ENCODE peak calls at places on chromosomes 2 and 18, in seven cellular contexts. Q is dorsolateral prefrontal cortex, H is SK-N-SH, V is IMR-90, I is NCI-H2081, Z is NCI-H1092 treated with DMSO at 0.1 percent for 48 hours, S is PC-3. D is an unnamed sample.
A peak's percentile ranks its signal among the peaks of the same experiment; 100 is the strongest.

GRCh38 chr2:89763254-89763580 is 1071.7 kb downstream of the RPIA start:
- DNase-seq in Q (no peak), H (peak; percentile 39), V (no peak), I (no peak), Z (no peak), S (no peak), D (no peak)

GRCh38 chr18:38654966-38655365 is 1089.4 kb upstream of the CELF4 start:
- DNase-seq in Q (no peak), H (no peak), V (no peak), I (no peak), Z (no peak), S (no peak), D (no peak)

GRCh38 chr18:27313678-27314077 is 128.6 kb upstream of the CHST9 start:
- DNase-seq in Q (no peak), H (no peak), V (no peak), I (no peak), Z (no peak), S (no peak), D (no peak)

GRCh38 chr2:179883407-179883806 is 22.0 kb upstream of the ZNF385B start:
- DNase-seq in Q (no peak), H (no peak), V (no peak), I (no peak), Z (no peak), S (no peak), D (no peak)

GRCh38 chr2:223674998-223675609 is 72.9 kb upstream of the SCG2 start:
- DNase-seq in Q (no peak), H (peak; percentile 29), V (peak; percentile 54), I (no peak), Z (no peak), S (peak; percentile 61), D (peak; percentile 9)

GRCh38 chr2:225637199-225637598 is 237.7 kb downstream of the NYAP2 start:
- DNase-seq in Q (no peak), H (no peak), V (no peak), I (peak; percentile 30), Z (no peak), S (no peak), D (no peak)

GRCh38 chr2:25521665-25522387 is 151.6 kb downstream of the DTNB start:
- DNase-seq in Q (no peak), H (peak; percentile 66), V (peak; percentile 81), I (peak; percentile 87), Z (peak; percentile 55), S (peak; percentile 80), D (peak; percentile 65)

GRCh38 chr2:85409719-85410583 is at the start of gene CAPG:
- DNase-seq in Q (no peak), H (no peak), V (no peak), I (no peak), Z (no peak), S (peak; percentile 85), D (no peak)

GRCh38 chr2:100321181-100321880 is 970 bp downstream of the LONRF2 start:
- DNase-seq in Q (peak; percentile 12), H (peak; percentile 80), V (peak; percentile 21), I (peak; percentile 83), Z (no peak), S (peak; percentile 55), D (peak; percentile 74)

GRCh38 chr18:8121091-8121490 is 488.1 kb upstream of the RAB12 start:
- DNase-seq in Q (no peak), H (no peak), V (no peak), I (no peak), Z (no peak), S (no peak), D (no peak)

GRCh38 chr2:105865222-105865913 is 120.7 kb downstream of the NCK2 start:
- DNase-seq in Q (peak; percentile 28), H (no peak), V (peak; percentile 56), I (no peak), Z (no peak), S (no peak), D (no peak)

GRCh38 chr2:110858135-110858737 is 125.9 kb downstream of the ACOXL start:
- DNase-seq in Q (peak; percentile 10), H (no peak), V (no peak), I (no peak), Z (no peak), S (no peak), D (no peak)

GRCh38 chr2:169803480-169803879 is 4.8 kb downstream of the SSB start:
- DNase-seq in Q (no peak), H (no peak), V (no peak), I (no peak), Z (no peak), S (no peak), D (no peak)

D was measured in COR-L47.